ENCODE peak calls at places on chromosomes 11 and 22, in four cellular contexts. P, Y, G and E are unnamed samples.

GRCh38 chr22:21448627-21449416 is 18.4 kb upstream of the TMEM191C start:
- DNase-seq in P (no peak), Y (no peak), G (no peak), E (no peak)

GRCh38 chr11:27592111-27592780 is 85.7 kb upstream of the LIN7C start:
- DNase-seq in P (no peak), Y (no peak), G (no peak), E (no peak)

GRCh38 chr11:107651672-107652071 is 60.2 kb downstream of the SLN start:
- DNase-seq in P (no peak), Y (no peak), G (no peak), E (no peak)

GRCh38 chr11:21975242-21975641 is 217.6 kb upstream of the ANO5 start:
- DNase-seq in P (no peak), Y (no peak), G (no peak), E (no peak)

GRCh38 chr22:38657248-38657909 is 941 bp downstream of the CBY1 start:
- DNase-seq in P (no peak), Y (peak; percentile 36), G (peak; percentile 38), E (peak; percentile 40)

GRCh38 chr11:48001438-48002021 is 21.2 kb downstream of the PTPRJ start:
- DNase-seq in P (no peak), Y (peak; percentile 82), G (no peak), E (peak; percentile 24)

GRCh38 chr22:25013634-25014033 is 61.1 kb downstream of the KIAA1671 start:
- DNase-seq in P (no peak), Y (no peak), G (peak; percentile 87), E (no peak)

GRCh38 chr22:42357221-42357620 is 75.0 kb downstream of the NFAM1 start:
- DNase-seq in P (no peak), Y (no peak), G (no peak), E (no peak)

GRCh38 chr11:72224587-72225410 is at the start of gene INPPL1:
- DNase-seq in P (peak; percentile 59), Y (peak; percentile 37), G (peak; percentile 65), E (peak; percentile 64)

GRCh38 chr11:291281-292210 is 2.6 kb downstream of the PGGHG start:
- DNase-seq in P (peak; percentile 8), Y (no peak), G (no peak), E (no peak)

GRCh38 chr22:45166935-45167334 is 3.2 kb downstream of the NUP50 start:
- DNase-seq in P (no peak), Y (no peak), G (no peak), E (no peak)

GRCh38 chr11:47514825-47515647 is 37.9 kb downstream of the CELF1 start:
- DNase-seq in P (no peak), Y (no peak), G (no peak), E (no peak)

GRCh38 chr22:36773935-36774334 is 2.0 kb downstream of the IFT27 start:
- DNase-seq in P (no peak), Y (no peak), G (no peak), E (no peak)

GRCh38 chr11:18526130-18526520 is 617 bp downstream of the TSG101 start:
- DNase-seq in P (no peak), Y (no peak), G (no peak), E (no peak)
- H3K27me3 ChIP-seq in P (no peaks in the 10 kb centered on the region), Y (no peaks in the 10 kb centered on the region), G (no peaks in the 10 kb centered on the region), E (no peaks in the 10 kb centered on the region)

DNA sequence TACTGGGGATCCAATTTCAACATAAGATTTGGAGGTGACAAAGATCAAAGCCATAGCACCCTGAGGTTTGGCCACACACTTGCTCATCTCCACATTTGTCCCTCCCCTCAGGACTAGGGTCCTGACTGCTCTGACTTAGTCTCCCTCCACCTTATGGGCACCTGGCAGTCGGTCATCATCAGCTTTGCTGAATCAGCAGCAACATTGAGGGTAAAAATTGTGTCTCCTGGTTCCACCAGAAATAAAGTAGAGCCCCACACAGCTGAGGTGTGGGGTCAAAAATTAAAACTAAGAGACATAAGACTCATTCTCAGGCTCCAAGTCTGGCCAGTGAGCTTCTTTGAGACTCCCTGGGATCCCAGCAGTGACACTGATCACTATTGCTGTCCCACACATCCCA is 56.2 kb downstream of the GGTLC2 start:
- DNase-seq in P (no peak), Y (no peak), G (no peak), E (no peak)
- H3K27me3 ChIP-seq in P (no peaks in the 10 kb centered on the region), Y (no peaks in the 10 kb centered on the region), G (no peaks in the 10 kb centered on the region), E (no peaks in the 10 kb centered on the region)

DNA sequence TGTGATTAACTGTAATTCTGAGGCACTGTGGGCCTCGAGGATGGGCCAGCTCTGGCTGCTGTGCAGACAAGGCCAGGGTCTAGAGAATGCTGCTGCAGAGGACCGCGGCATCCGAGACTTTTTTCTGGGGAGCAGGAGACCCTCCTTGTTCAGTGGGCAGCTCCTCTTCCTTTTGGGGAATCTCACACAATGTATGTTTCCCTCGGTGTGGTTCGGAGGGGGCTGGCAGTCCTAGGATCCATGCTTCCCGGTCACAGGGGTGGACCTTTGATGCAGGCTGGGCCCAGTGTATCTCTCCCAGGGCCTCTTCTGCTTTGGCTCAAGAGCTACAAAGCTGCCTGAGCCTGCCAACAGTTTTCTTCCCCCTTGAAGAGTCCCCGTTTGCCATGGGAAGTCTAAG is 31.5 kb downstream of the MYEOV start:
- DNase-seq in P (no peak), Y (no peak), G (no peak), E (no peak)
- H3K27me3 ChIP-seq in P (no peaks in the 10 kb centered on the region), Y (no peaks in the 10 kb centered on the region), G (no peaks in the 10 kb centered on the region), E (no peaks in the 10 kb centered on the region)

GRCh38 chr11:113289341-113290187 is 24.8 kb upstream of the TTC12 start:
- DNase-seq in P (peak; percentile 67), Y (peak; percentile 63), G (peak; percentile 43), E (peak; percentile 57)
- H3K27me3 ChIP-seq in P (no peaks in the 10 kb centered on the region), Y (no peaks in the 10 kb centered on the region), G (no peaks in the 10 kb centered on the region), E (no peaks in the 10 kb centered on the region)

DNA sequence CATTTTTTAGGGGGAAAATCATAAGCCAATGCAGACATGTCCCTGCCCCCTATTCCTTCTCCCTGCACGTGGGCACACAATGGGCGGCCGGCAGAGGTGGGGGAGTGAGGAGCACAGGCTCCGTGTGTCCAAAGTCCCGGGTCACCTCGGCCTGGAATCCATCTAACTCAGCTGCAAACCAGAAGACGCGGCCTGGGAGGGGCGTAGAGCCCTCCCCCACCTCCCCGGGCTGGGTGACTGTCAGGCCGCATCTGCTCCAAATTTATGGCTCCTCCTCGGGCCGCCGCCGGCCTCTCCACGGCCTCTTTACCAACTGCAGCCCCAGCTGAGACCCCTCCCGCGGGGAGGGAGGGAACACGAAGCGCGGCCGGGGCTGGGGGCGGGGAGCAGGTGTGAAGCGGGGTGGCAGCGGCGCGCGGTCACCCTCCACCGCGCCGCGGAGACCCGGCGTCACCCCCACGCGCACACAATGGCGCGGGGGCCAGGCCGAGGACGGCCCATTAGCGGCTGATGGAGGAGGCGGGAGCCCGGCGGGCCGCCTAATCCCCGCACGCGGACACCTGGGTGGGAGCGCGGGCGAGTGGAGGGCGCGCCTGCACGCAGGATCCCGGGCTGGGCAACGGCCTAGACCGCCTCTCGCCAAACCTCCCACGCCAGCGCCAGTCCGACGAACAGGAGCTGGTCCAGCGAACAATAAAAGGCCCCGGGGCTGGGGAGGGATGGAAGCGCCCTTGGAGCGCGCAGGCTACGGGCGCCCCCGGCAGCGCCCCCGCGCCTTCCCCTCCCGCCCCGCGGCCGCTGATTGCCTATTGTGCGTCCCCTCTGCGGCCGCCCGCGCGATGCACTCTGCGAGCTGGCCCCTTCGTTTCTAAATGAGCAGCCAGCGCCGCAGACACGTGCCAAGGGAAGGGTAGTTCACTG is 25.9 kb upstream of the ROBO3 start:
- DNase-seq in P (no peak), Y (no peak), G (no peak), E (no peak)
- H3K27me3 ChIP-seq in P (peaks cover 35% of the 10 kb centered on the region), Y (peaks cover 22% of the 10 kb centered on the region), G (peaks cover 67% of the 10 kb centered on the region), E (peaks cover 47% of the 10 kb centered on the region)

GRCh38 chr11:65417221-65417701 is 5.3 kb upstream of the NEAT1 start:
- DNase-seq in P (peak; percentile 45), Y (peak; percentile 48), G (no peak), E (peak; percentile 60)
- H3K27me3 ChIP-seq in P (no peaks in the 10 kb centered on the region), Y (no peaks in the 10 kb centered on the region), G (no peaks in the 10 kb centered on the region), E (no peaks in the 10 kb centered on the region)

DNA sequence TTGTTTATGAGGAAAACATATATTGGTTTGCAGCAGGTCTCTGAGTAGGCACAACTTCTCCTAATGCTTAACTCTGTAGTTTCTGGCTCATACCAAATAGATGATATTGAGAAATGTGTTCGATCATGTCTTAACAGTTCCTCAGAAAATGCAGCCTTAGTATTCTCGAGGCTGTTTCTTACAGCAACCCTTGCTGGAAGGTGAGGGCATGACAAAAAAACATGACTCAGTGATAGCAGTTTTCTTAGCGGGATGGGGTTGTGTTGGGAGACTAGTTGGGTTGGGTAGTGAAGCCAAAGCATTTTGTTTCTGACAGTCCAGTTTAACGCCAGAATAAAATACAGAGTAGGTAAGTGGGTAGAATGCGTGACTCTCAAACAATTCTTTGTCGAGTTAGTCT is 94.7 kb upstream of the PARVA start:
- DNase-seq in P (no peak), Y (no peak), G (no peak), E (no peak)
- H3K27me3 ChIP-seq in P (no peaks in the 10 kb centered on the region), Y (no peaks in the 10 kb centered on the region), G (no peaks in the 10 kb centered on the region), E (no peaks in the 10 kb centered on the region)

GRCh38 chr11:17716807-17717206 is 2.6 kb upstream of the MYOD1 start:
- DNase-seq in P (no peak), Y (no peak), G (no peak), E (no peak)
- H3K27me3 ChIP-seq in P (peaks cover 25% of the 10 kb centered on the region), Y (no peaks in the 10 kb centered on the region), G (peaks cover 33% of the 10 kb centered on the region), E (peaks cover 20% of the 10 kb centered on the region)